ENCODE peak calls at places on chromosomes 4 and X, in four cellular contexts. One of them, this sample, is unnamed.

GRCh38 chr4:24840362-24840761 is 45.0 kb downstream of the SOD3 start:
- DNase-seq in AG10803: no peak
- DNase-seq in left lung: no peak
- DNase-seq in spleen: no peak
- DNase-seq in this sample: no peak

GRCh38 chr4:44916406-44916805 is 190.1 kb upstream of the GNPDA2 start:
- DNase-seq in spleen: no peak
- DNase-seq in AG10803: peak; percentile 0
- DNase-seq in left lung: no peak
- DNase-seq in this sample: no peak

GRCh38 chr4:27574743-27575142 is 714.1 kb downstream of the STIM2 start:
- DNase-seq in spleen: no peak
- DNase-seq in AG10803: no peak
- DNase-seq in left lung: no peak
- DNase-seq in this sample: no peak

GRCh38 chrX:131802836-131803626 is 220.1 kb upstream of the STK26 start:
- DNase-seq in AG10803: no peak
- DNase-seq in left lung: no peak
- DNase-seq in spleen: peak; percentile 89
- DNase-seq in this sample: no peak

GRCh38 chrX:23844502-23845138 is 61.6 kb downstream of the SAT1 start:
- DNase-seq in spleen: peak; percentile 25
- DNase-seq in AG10803: peak; percentile 4
- DNase-seq in left lung: no peak
- DNase-seq in this sample: no peak

GRCh38 chr4:4677825-4678522 is 136.1 kb upstream of the STX18 start:
- DNase-seq in left lung: no peak
- DNase-seq in AG10803: peak; percentile 95
- DNase-seq in spleen: no peak
- DNase-seq in this sample: no peak

GRCh38 chrX:14032383-14032782 is 2.7 kb upstream of the GEMIN8 start:
- DNase-seq in AG10803: peak; percentile 55
- DNase-seq in spleen: no peak
- DNase-seq in left lung: no peak
- DNase-seq in this sample: peak; percentile 49

GRCh38 chrX:104136241-104137019 is 20.4 kb downstream of the SLC25A53 start:
- DNase-seq in spleen: no peak
- DNase-seq in left lung: no peak
- DNase-seq in AG10803: peak; percentile 87
- DNase-seq in this sample: no peak

GRCh38 chrX:123167621-123168020 is 16.5 kb upstream of the GRIA3 start:
- DNase-seq in AG10803: no peak
- DNase-seq in spleen: no peak
- DNase-seq in left lung: no peak
- DNase-seq in this sample: no peak

GRCh38 chr4:7557447-7557846 is 122.7 kb upstream of the PSAPL1 start:
- DNase-seq in spleen: no peak
- DNase-seq in AG10803: peak; percentile 77
- DNase-seq in left lung: no peak
- DNase-seq in this sample: no peak

GRCh38 chrX:25015486-25016360 is at the start of gene ARX:
- DNase-seq in AG10803: peak; percentile 40
- DNase-seq in spleen: no peak
- DNase-seq in left lung: no peak
- DNase-seq in this sample: peak; percentile 47

GRCh38 chrX:21657318-21658151 is 595 bp downstream of the KLHL34 start:
- DNase-seq in spleen: peak; percentile 71
- DNase-seq in AG10803: no peak
- DNase-seq in left lung: peak; percentile 25
- DNase-seq in this sample: no peak

GRCh38 chrX:154021131-154021611 is 1.5 kb upstream of the IRAK1 start:
- DNase-seq in AG10803: peak; percentile 62
- DNase-seq in spleen: peak; percentile 74
- DNase-seq in left lung: no peak
- DNase-seq in this sample: peak; percentile 28

GRCh38 chrX:47587091-47587891 is 5.1 kb downstream of the TIMP1 start:
- DNase-seq in AG10803: no peak
- DNase-seq in spleen: no peak
- DNase-seq in left lung: no peak
- DNase-seq in this sample: no peak

GRCh38 chr4:38150766-38151165 is 190.6 kb downstream of the PTTG2 start:
- DNase-seq in spleen: no peak
- DNase-seq in AG10803: peak; percentile 84
- DNase-seq in left lung: no peak
- DNase-seq in this sample: no peak

GRCh38 chr4:18578307-18578706 is 556.8 kb upstream of the LCORL start:
- DNase-seq in spleen: no peak
- DNase-seq in AG10803: no peak
- DNase-seq in left lung: no peak
- DNase-seq in this sample: no peak

GRCh38 chrX:34810364-34810763 is 132.2 kb upstream of the FAM47B start:
- DNase-seq in AG10803: peak; percentile 14
- DNase-seq in left lung: no peak
- DNase-seq in spleen: no peak
- DNase-seq in this sample: no peak

GRCh38 chrX:85244411-85245210 is 820 bp downstream of the ZNF711 start:
- DNase-seq in AG10803: peak; percentile 0
- DNase-seq in spleen: peak; percentile 61
- DNase-seq in left lung: no peak
- DNase-seq in this sample: no peak

GRCh38 chrX:72714471-72714916 is 388 bp upstream of the PHKA1 start:
- DNase-seq in spleen: peak; percentile 75
- DNase-seq in left lung: peak; percentile 59
- DNase-seq in AG10803: peak; percentile 64
- DNase-seq in this sample: no peak

GRCh38 chr4:173403051-173403450 is 4.1 kb upstream of the SCRG1 start:
- DNase-seq in left lung: no peak
- DNase-seq in AG10803: peak; percentile 75
- DNase-seq in spleen: no peak
- DNase-seq in this sample: no peak